ENCODE peak calls at places on chromosomes 13 and 19, in six cellular contexts. One of them, this sample, is unnamed.

GRCh38 chr13:40452038-40452666 is 214.3 kb downstream of the FOXO1 start:
- DNase-seq in CD8-positive, alpha-beta T cell: no peak
- DNase-seq in A549: no peak
- DNase-seq in body of pancreas: no peak
- DNase-seq in tibial nerve: no peak
- DNase-seq in PC-3: no peak
- DNase-seq in this sample: no peak

GRCh38 chr13:32267836-32268439 is 47.2 kb downstream of the ZAR1L start:
- DNase-seq in CD8-positive, alpha-beta T cell: peak
- DNase-seq in A549: no peak
- DNase-seq in body of pancreas: peak
- DNase-seq in tibial nerve: no peak
- DNase-seq in PC-3: peak
- DNase-seq in this sample: no peak

GRCh38 chr19:435707-436412 is 25.0 kb downstream of the SHC2 start:
- DNase-seq in CD8-positive, alpha-beta T cell: no peak
- DNase-seq in A549: no peak
- DNase-seq in body of pancreas: no peak
- DNase-seq in tibial nerve: no peak
- DNase-seq in PC-3: no peak
- DNase-seq in this sample: no peak

GRCh38 chr13:72970956-72971355 is 87.8 kb upstream of the KLF5 start:
- DNase-seq in CD8-positive, alpha-beta T cell: no peak
- DNase-seq in A549: no peak
- DNase-seq in body of pancreas: no peak
- DNase-seq in tibial nerve: no peak
- DNase-seq in PC-3: peak
- DNase-seq in this sample: no peak

GRCh38 chr19:17052439-17052838 is 22.8 kb downstream of the HAUS8 start:
- DNase-seq in CD8-positive, alpha-beta T cell: no peak
- DNase-seq in A549: peak
- DNase-seq in body of pancreas: peak
- DNase-seq in tibial nerve: peak
- DNase-seq in PC-3: peak
- DNase-seq in this sample: no peak

GRCh38 chr19:39926170-39926755 is 8.2 kb downstream of the FCGBP start:
- DNase-seq in CD8-positive, alpha-beta T cell: no peak
- DNase-seq in A549: no peak
- DNase-seq in body of pancreas: no peak
- DNase-seq in tibial nerve: no peak
- DNase-seq in PC-3: peak
- DNase-seq in this sample: no peak

GRCh38 chr13:47798906-47799305 is 202.2 kb downstream of the SUCLA2 start:
- DNase-seq in CD8-positive, alpha-beta T cell: no peak
- DNase-seq in A549: no peak
- DNase-seq in body of pancreas: no peak
- DNase-seq in tibial nerve: no peak
- DNase-seq in PC-3: peak
- DNase-seq in this sample: no peak

GRCh38 chr13:26629260-26629659 is 71.8 kb downstream of the WASF3 start:
- DNase-seq in CD8-positive, alpha-beta T cell: no peak
- DNase-seq in A549: peak
- DNase-seq in body of pancreas: no peak
- DNase-seq in tibial nerve: no peak
- DNase-seq in PC-3: peak
- DNase-seq in this sample: no peak

GRCh38 chr13:28955264-28955966 is 135.3 kb downstream of the MTUS2 start:
- DNase-seq in CD8-positive, alpha-beta T cell: no peak
- DNase-seq in A549: no peak
- DNase-seq in body of pancreas: no peak
- DNase-seq in tibial nerve: no peak
- DNase-seq in PC-3: no peak
- DNase-seq in this sample: no peak

GRCh38 chr19:13410946-13411345 is 95.3 kb downstream of the CACNA1A start:
- DNase-seq in CD8-positive, alpha-beta T cell: no peak
- DNase-seq in A549: no peak
- DNase-seq in body of pancreas: no peak
- DNase-seq in tibial nerve: no peak
- DNase-seq in PC-3: no peak
- DNase-seq in this sample: no peak

GRCh38 chr19:588093-588742 is 1.5 kb upstream of the HCN2 start:
- DNase-seq in CD8-positive, alpha-beta T cell: peak
- DNase-seq in A549: peak
- DNase-seq in body of pancreas: peak
- DNase-seq in tibial nerve: no peak
- DNase-seq in PC-3: peak
- DNase-seq in this sample: no peak

GRCh38 chr19:15862444-15862843 is 35.4 kb downstream of the CYP4F2 start:
- DNase-seq in CD8-positive, alpha-beta T cell: peak
- DNase-seq in A549: no peak
- DNase-seq in body of pancreas: no peak
- DNase-seq in tibial nerve: no peak
- DNase-seq in PC-3: no peak
- DNase-seq in this sample: no peak

GRCh38 chr19:57888107-57888493 is 737 bp downstream of the ZNF814 start:
- DNase-seq in CD8-positive, alpha-beta T cell: no peak
- DNase-seq in A549: no peak
- DNase-seq in body of pancreas: no peak
- DNase-seq in tibial nerve: no peak
- DNase-seq in PC-3: no peak
- DNase-seq in this sample: peak

GRCh38 chr13:55106509-55106908 is 2034.2 kb upstream of the PRR20A start:
- DNase-seq in CD8-positive, alpha-beta T cell: no peak
- DNase-seq in A549: no peak
- DNase-seq in body of pancreas: no peak
- DNase-seq in tibial nerve: no peak
- DNase-seq in PC-3: no peak
- DNase-seq in this sample: no peak

GRCh38 chr19:18483119-18483518 is 38.8 kb downstream of the ELL start:
- DNase-seq in CD8-positive, alpha-beta T cell: no peak
- DNase-seq in A549: no peak
- DNase-seq in body of pancreas: no peak
- DNase-seq in tibial nerve: no peak
- DNase-seq in PC-3: no peak
- DNase-seq in this sample: no peak

GRCh38 chr13:108188260-108188659 is 27.1 kb downstream of the LIG4 start:
- DNase-seq in CD8-positive, alpha-beta T cell: no peak
- DNase-seq in A549: no peak
- DNase-seq in body of pancreas: no peak
- DNase-seq in tibial nerve: no peak
- DNase-seq in PC-3: no peak
- DNase-seq in this sample: no peak

GRCh38 chr13:64556391-64556790 is 2673.7 kb downstream of the PCDH9 start:
- DNase-seq in CD8-positive, alpha-beta T cell: no peak
- DNase-seq in A549: no peak
- DNase-seq in body of pancreas: no peak
- DNase-seq in tibial nerve: no peak
- DNase-seq in PC-3: no peak
- DNase-seq in this sample: no peak

GRCh38 chr13:100542546-100543156 is 45.9 kb downstream of the GGACT start:
- DNase-seq in CD8-positive, alpha-beta T cell: peak
- DNase-seq in A549: peak
- DNase-seq in body of pancreas: no peak
- DNase-seq in tibial nerve: no peak
- DNase-seq in PC-3: peak
- DNase-seq in this sample: no peak

GRCh38 chr19:11256189-11256588 is 6.1 kb downstream of the DOCK6 start:
- DNase-seq in CD8-positive, alpha-beta T cell: no peak
- DNase-seq in A549: no peak
- DNase-seq in body of pancreas: peak
- DNase-seq in tibial nerve: no peak
- DNase-seq in PC-3: no peak
- DNase-seq in this sample: no peak

GRCh38 chr13:27808866-27809546 is 16.7 kb downstream of the GSX1 start:
- DNase-seq in CD8-positive, alpha-beta T cell: no peak
- DNase-seq in A549: no peak
- DNase-seq in body of pancreas: no peak
- DNase-seq in tibial nerve: no peak
- DNase-seq in PC-3: peak
- DNase-seq in this sample: no peak

GRCh38 chr19:6590458-6591319 is at the start of gene CD70:
- DNase-seq in CD8-positive, alpha-beta T cell: peak
- DNase-seq in A549: peak
- DNase-seq in body of pancreas: no peak
- DNase-seq in tibial nerve: no peak
- DNase-seq in PC-3: no peak
- DNase-seq in this sample: no peak

GRCh38 chr13:48491423-48492122 is 41.3 kb downstream of the RCBTB2 start:
- DNase-seq in CD8-positive, alpha-beta T cell: no peak
- DNase-seq in A549: no peak
- DNase-seq in body of pancreas: no peak
- DNase-seq in tibial nerve: no peak
- DNase-seq in PC-3: no peak
- DNase-seq in this sample: no peak

GRCh38 chr13:99542788-99543406 is 41.6 kb downstream of the TM9SF2 start:
- DNase-seq in CD8-positive, alpha-beta T cell: peak
- DNase-seq in A549: no peak
- DNase-seq in body of pancreas: no peak
- DNase-seq in tibial nerve: no peak
- DNase-seq in PC-3: no peak
- DNase-seq in this sample: no peak

GRCh38 chr19:28700176-28700575 is 512.8 kb downstream of the UQCRFS1 start:
- DNase-seq in CD8-positive, alpha-beta T cell: no peak
- DNase-seq in A549: no peak
- DNase-seq in body of pancreas: no peak
- DNase-seq in tibial nerve: no peak
- DNase-seq in PC-3: no peak
- DNase-seq in this sample: no peak

DNA sequence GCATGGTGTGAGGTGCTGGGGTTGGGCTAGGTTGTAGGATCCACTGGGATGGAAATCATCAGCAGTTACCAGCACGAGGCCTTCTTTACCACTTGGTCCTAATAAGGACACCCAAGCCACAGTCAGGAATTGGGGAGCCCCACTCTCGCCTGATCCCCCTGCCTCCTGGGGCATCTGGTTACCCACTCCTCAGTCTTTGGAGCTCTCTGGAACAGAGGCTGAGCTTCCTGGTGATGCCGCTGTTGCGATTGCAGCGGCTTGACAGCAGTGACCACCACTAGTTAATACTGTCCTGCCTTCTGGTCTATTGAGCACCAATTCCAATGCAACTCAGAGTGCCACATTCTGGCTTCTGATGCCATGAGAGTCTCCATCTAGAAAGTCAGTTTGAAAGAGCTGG is 13.5 kb downstream of the TMEM272 start:
- DNase-seq in CD8-positive, alpha-beta T cell: no peak
- DNase-seq in A549: no peak
- DNase-seq in body of pancreas: no peak
- DNase-seq in tibial nerve: no peak
- DNase-seq in PC-3: no peak
- DNase-seq in this sample: no peak
- H3K4me3 ChIP-seq in CD8-positive, alpha-beta T cell: no peak
- H3K4me3 ChIP-seq in A549: no peak
- H3K4me3 ChIP-seq in body of pancreas: no peak
- H3K4me3 ChIP-seq in tibial nerve: no peak
- H3K4me3 ChIP-seq in PC-3: no peak
- H3K4me3 ChIP-seq in this sample: no peak

DNA sequence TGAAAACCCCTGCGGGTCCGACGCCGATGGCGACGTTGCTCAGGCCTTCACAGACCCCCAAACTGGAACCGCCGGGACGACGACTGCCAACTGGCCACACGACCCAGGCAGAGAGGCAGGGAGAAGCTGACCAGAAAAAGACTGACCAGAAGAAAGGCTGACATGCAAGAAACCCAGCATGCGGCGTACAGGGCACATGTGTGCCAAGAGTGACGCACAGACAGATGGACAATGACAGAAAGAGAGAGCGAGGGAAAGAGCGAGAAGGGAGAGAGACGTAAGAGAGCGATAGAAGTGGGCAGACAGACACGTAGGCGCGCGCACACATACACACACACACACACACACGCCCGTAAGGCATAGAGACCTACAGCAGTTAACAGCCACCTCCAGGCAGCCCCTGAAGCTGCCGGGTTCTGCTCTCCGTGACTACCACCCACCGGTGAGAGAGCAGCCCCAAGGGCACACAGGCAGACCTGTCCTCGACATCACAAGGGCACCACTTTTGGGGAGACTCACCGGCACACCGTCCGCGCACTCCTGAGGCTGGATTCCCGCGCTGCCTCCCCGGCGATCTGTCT is 67.2 kb upstream of the ZNF527 start:
- DNase-seq in CD8-positive, alpha-beta T cell: no peak
- DNase-seq in A549: no peak
- DNase-seq in body of pancreas: no peak
- DNase-seq in tibial nerve: no peak
- DNase-seq in PC-3: no peak
- DNase-seq in this sample: no peak
- H3K4me3 ChIP-seq in CD8-positive, alpha-beta T cell: no peak
- H3K4me3 ChIP-seq in A549: no peak
- H3K4me3 ChIP-seq in body of pancreas: no peak
- H3K4me3 ChIP-seq in tibial nerve: peak
- H3K4me3 ChIP-seq in PC-3: no peak
- H3K4me3 ChIP-seq in this sample: peak

DNA sequence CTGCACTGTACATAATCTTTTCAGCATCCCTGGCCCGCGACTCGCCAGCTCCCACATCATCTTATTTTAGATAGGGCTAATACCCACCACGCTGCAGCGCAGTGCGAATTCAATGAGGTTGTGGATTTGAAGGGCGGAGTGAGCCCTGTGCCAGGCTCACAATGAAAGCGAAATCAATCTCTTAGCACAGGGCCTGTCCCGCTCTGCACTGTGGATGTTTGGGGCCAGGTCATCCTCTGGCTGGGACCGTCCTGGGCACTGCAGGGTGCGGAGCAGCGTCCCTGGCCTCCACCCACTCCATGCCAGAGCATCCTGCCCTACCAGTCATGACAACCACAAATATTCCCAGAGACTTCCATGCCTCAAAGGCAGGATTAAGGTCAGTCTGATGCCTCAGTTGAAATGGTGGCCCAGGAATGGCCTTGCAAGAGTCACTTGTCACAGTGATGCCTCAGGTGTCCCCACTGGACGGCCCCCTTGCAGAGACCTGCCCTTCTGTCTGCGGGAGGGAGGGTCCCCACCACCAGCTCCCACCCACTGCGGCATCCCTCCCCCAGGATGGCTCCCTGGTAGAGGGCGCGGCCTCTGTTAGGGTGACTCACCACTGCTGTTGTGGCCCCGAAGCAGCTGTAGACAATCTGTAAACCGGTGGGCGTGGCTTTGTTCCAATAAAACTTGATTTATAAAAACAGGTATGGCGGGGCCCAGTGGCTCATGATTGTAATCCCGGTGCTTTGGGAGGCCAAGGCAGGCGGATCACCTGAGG is 5.6 kb downstream of the UHRF1 start:
- DNase-seq in CD8-positive, alpha-beta T cell: peak
- DNase-seq in A549: peak
- DNase-seq in body of pancreas: peak
- DNase-seq in tibial nerve: peak
- DNase-seq in PC-3: peak
- DNase-seq in this sample: peak
- H3K4me3 ChIP-seq in CD8-positive, alpha-beta T cell: peak
- H3K4me3 ChIP-seq in A549: no peak
- H3K4me3 ChIP-seq in body of pancreas: no peak
- H3K4me3 ChIP-seq in tibial nerve: no peak
- H3K4me3 ChIP-seq in PC-3: peak
- H3K4me3 ChIP-seq in this sample: no peak

DNA sequence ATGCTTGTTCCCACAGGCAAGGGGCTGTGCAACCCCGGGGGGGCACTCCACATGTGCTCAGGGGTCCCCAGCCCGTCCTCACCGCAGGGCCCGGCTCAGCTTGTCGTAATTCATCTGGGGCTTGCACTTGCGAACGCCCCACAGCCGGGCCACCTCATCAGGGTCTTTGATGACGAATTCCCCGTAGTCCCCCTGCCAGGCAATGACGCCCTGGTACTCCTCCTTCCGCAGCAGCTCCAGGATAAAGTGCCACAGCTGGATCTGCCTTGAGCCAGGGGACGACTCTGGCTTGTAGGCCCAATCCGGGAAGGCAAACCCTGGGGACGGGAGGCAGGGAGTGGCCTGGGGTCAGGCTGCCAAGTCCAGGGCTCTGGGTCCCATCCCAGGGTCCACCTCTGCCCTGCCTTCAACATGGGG is 4.7 kb downstream of the ERF start:
- DNase-seq in CD8-positive, alpha-beta T cell: no peak
- DNase-seq in A549: no peak
- DNase-seq in body of pancreas: no peak
- DNase-seq in tibial nerve: no peak
- DNase-seq in PC-3: no peak
- DNase-seq in this sample: no peak
- H3K4me3 ChIP-seq in CD8-positive, alpha-beta T cell: no peak
- H3K4me3 ChIP-seq in A549: no peak
- H3K4me3 ChIP-seq in body of pancreas: no peak
- H3K4me3 ChIP-seq in tibial nerve: peak
- H3K4me3 ChIP-seq in PC-3: no peak
- H3K4me3 ChIP-seq in this sample: no peak

This sample was measured in LNCaP clone FGC.